ENCODE peak calls at places on chromosome X, in nine cellular contexts. One of them, this sample, is unnamed.

GRCh38 chrX:118221257-118221656 is 104.6 kb upstream of the KLHL13 start:
- DNase-seq in uterus: no peak
- DNase-seq in tibial nerve: no peak
- DNase-seq in cardiac fibroblast: no peak
- DNase-seq in foreskin fibroblast: no peak
- DNase-seq in hepatocyte: no peak
- DNase-seq in heart left ventricle: no peak
- DNase-seq in fibroblast of mammary gland: no peak
- DNase-seq in sigmoid colon: no peak
- DNase-seq in this sample: no peak

GRCh38 chrX:135087867-135088266 is 32.5 kb downstream of the ETDB start:
- DNase-seq in uterus: no peak
- DNase-seq in tibial nerve: no peak
- DNase-seq in cardiac fibroblast: peak
- DNase-seq in foreskin fibroblast: no peak
- DNase-seq in hepatocyte: no peak
- DNase-seq in heart left ventricle: no peak
- DNase-seq in fibroblast of mammary gland: peak
- DNase-seq in sigmoid colon: no peak
- DNase-seq in this sample: no peak

GRCh38 chrX:19121898-19122640 is at the start of gene ADGRG2:
- DNase-seq in uterus: peak
- DNase-seq in tibial nerve: no peak
- DNase-seq in cardiac fibroblast: peak
- DNase-seq in foreskin fibroblast: no peak
- DNase-seq in hepatocyte: peak
- DNase-seq in heart left ventricle: peak
- DNase-seq in fibroblast of mammary gland: peak
- DNase-seq in sigmoid colon: no peak
- DNase-seq in this sample: no peak

GRCh38 chrX:71955530-71956120 is 45.0 kb downstream of the NHSL2 start:
- DNase-seq in uterus: no peak
- DNase-seq in tibial nerve: no peak
- DNase-seq in cardiac fibroblast: no peak
- DNase-seq in foreskin fibroblast: no peak
- DNase-seq in hepatocyte: no peak
- DNase-seq in heart left ventricle: peak
- DNase-seq in fibroblast of mammary gland: no peak
- DNase-seq in sigmoid colon: no peak
- DNase-seq in this sample: no peak

GRCh38 chrX:105101378-105101777 is 119.1 kb downstream of the TEX13A start:
- DNase-seq in uterus: no peak
- DNase-seq in tibial nerve: no peak
- DNase-seq in cardiac fibroblast: no peak
- DNase-seq in foreskin fibroblast: no peak
- DNase-seq in hepatocyte: no peak
- DNase-seq in heart left ventricle: no peak
- DNase-seq in fibroblast of mammary gland: no peak
- DNase-seq in sigmoid colon: no peak
- DNase-seq in this sample: no peak

GRCh38 chrX:38986586-38986985 is 185.3 kb downstream of the MID1IP1 start:
- DNase-seq in uterus: no peak
- DNase-seq in tibial nerve: no peak
- DNase-seq in cardiac fibroblast: no peak
- DNase-seq in foreskin fibroblast: no peak
- DNase-seq in hepatocyte: no peak
- DNase-seq in heart left ventricle: no peak
- DNase-seq in fibroblast of mammary gland: no peak
- DNase-seq in sigmoid colon: no peak
- DNase-seq in this sample: no peak

GRCh38 chrX:86504297-86504696 is 356.0 kb downstream of the DACH2 start:
- DNase-seq in uterus: no peak
- DNase-seq in tibial nerve: no peak
- DNase-seq in cardiac fibroblast: no peak
- DNase-seq in foreskin fibroblast: no peak
- DNase-seq in hepatocyte: no peak
- DNase-seq in heart left ventricle: no peak
- DNase-seq in fibroblast of mammary gland: no peak
- DNase-seq in sigmoid colon: no peak
- DNase-seq in this sample: no peak

GRCh38 chrX:155896512-155896911 is 15.4 kb downstream of the VAMP7 start:
- DNase-seq in uterus: no peak
- DNase-seq in tibial nerve: no peak
- DNase-seq in cardiac fibroblast: no peak
- DNase-seq in foreskin fibroblast: no peak
- DNase-seq in hepatocyte: no peak
- DNase-seq in heart left ventricle: no peak
- DNase-seq in fibroblast of mammary gland: no peak
- DNase-seq in sigmoid colon: no peak
- DNase-seq in this sample: no peak

GRCh38 chrX:20515841-20516461 is 249.2 kb upstream of the RPS6KA3 start:
- DNase-seq in uterus: no peak
- DNase-seq in tibial nerve: no peak
- DNase-seq in cardiac fibroblast: peak
- DNase-seq in foreskin fibroblast: peak
- DNase-seq in hepatocyte: peak
- DNase-seq in heart left ventricle: no peak
- DNase-seq in fibroblast of mammary gland: peak
- DNase-seq in sigmoid colon: no peak
- DNase-seq in this sample: peak

GRCh38 chrX:37684426-37684825 is 1.2 kb upstream of the XK start:
- DNase-seq in uterus: no peak
- DNase-seq in tibial nerve: no peak
- DNase-seq in cardiac fibroblast: no peak
- DNase-seq in foreskin fibroblast: no peak
- DNase-seq in hepatocyte: no peak
- DNase-seq in heart left ventricle: no peak
- DNase-seq in fibroblast of mammary gland: no peak
- DNase-seq in sigmoid colon: no peak
- DNase-seq in this sample: no peak

GRCh38 chrX:120559799-120560198 is 963 bp downstream of the CUL4B start:
- DNase-seq in uterus: no peak
- DNase-seq in tibial nerve: no peak
- DNase-seq in cardiac fibroblast: no peak
- DNase-seq in foreskin fibroblast: no peak
- DNase-seq in hepatocyte: no peak
- DNase-seq in heart left ventricle: no peak
- DNase-seq in fibroblast of mammary gland: no peak
- DNase-seq in sigmoid colon: no peak
- DNase-seq in this sample: no peak

GRCh38 chrX:106802063-106802387 is 448 bp upstream of the TBC1D8B start:
- DNase-seq in uterus: no peak
- DNase-seq in tibial nerve: no peak
- DNase-seq in cardiac fibroblast: no peak
- DNase-seq in foreskin fibroblast: peak
- DNase-seq in hepatocyte: peak
- DNase-seq in heart left ventricle: no peak
- DNase-seq in fibroblast of mammary gland: no peak
- DNase-seq in sigmoid colon: no peak
- DNase-seq in this sample: no peak

GRCh38 chrX:45479835-45480422 is 279.3 kb upstream of the DIPK2B start:
- DNase-seq in uterus: no peak
- DNase-seq in tibial nerve: no peak
- DNase-seq in cardiac fibroblast: peak
- DNase-seq in foreskin fibroblast: peak
- DNase-seq in hepatocyte: peak
- DNase-seq in heart left ventricle: no peak
- DNase-seq in fibroblast of mammary gland: peak
- DNase-seq in sigmoid colon: no peak
- DNase-seq in this sample: no peak

GRCh38 chrX:144494069-144494468 is 610.2 kb downstream of the UBE2NL start:
- DNase-seq in uterus: no peak
- DNase-seq in tibial nerve: no peak
- DNase-seq in cardiac fibroblast: no peak
- DNase-seq in foreskin fibroblast: no peak
- DNase-seq in hepatocyte: peak
- DNase-seq in heart left ventricle: no peak
- DNase-seq in fibroblast of mammary gland: no peak
- DNase-seq in sigmoid colon: no peak
- DNase-seq in this sample: no peak

GRCh38 chrX:64188901-64189300 is 16.6 kb downstream of the AMER1 start:
- DNase-seq in uterus: no peak
- DNase-seq in tibial nerve: no peak
- DNase-seq in cardiac fibroblast: no peak
- DNase-seq in foreskin fibroblast: no peak
- DNase-seq in hepatocyte: no peak
- DNase-seq in heart left ventricle: no peak
- DNase-seq in fibroblast of mammary gland: no peak
- DNase-seq in sigmoid colon: no peak
- DNase-seq in this sample: no peak

GRCh38 chrX:154827194-154827593 is 7.3 kb downstream of the SMIM9 start:
- DNase-seq in uterus: no peak
- DNase-seq in tibial nerve: no peak
- DNase-seq in cardiac fibroblast: no peak
- DNase-seq in foreskin fibroblast: no peak
- DNase-seq in hepatocyte: no peak
- DNase-seq in heart left ventricle: no peak
- DNase-seq in fibroblast of mammary gland: no peak
- DNase-seq in sigmoid colon: no peak
- DNase-seq in this sample: no peak

GRCh38 chrX:3545901-3546300 is 167.5 kb downstream of the PRKX start:
- DNase-seq in uterus: no peak
- DNase-seq in tibial nerve: no peak
- DNase-seq in cardiac fibroblast: no peak
- DNase-seq in foreskin fibroblast: no peak
- DNase-seq in hepatocyte: no peak
- DNase-seq in heart left ventricle: no peak
- DNase-seq in fibroblast of mammary gland: no peak
- DNase-seq in sigmoid colon: no peak
- DNase-seq in this sample: no peak

DNA sequence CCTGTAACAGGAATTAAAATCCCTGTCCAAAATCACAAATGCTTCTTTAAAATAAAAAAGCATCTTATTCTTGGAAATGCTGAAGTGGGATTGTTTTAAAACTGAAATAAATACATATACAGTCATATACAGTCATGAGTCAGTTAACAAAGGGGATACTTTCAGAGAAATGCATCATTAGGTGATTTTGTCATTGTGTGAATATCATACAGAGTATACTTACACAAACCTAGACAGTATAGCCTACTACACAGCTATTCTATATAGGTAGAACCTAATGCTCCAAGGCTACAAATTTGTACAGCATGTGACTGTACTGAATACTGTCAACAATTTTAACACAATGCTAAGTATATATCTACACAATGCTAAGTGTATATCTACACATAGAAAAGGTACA is 104.3 kb downstream of the BRWD3 start:
- DNase-seq in uterus: no peak
- DNase-seq in tibial nerve: no peak
- DNase-seq in cardiac fibroblast: no peak
- DNase-seq in foreskin fibroblast: no peak
- DNase-seq in hepatocyte: no peak
- DNase-seq in heart left ventricle: no peak
- DNase-seq in fibroblast of mammary gland: no peak
- DNase-seq in sigmoid colon: no peak
- DNase-seq in this sample: no peak
- TF ChIP-seq CTCF in uterus: no peak
- TF ChIP-seq CTCF in tibial nerve: no peak
- TF ChIP-seq CTCF in cardiac fibroblast: no peak
- TF ChIP-seq CTCF in foreskin fibroblast: no peak
- TF ChIP-seq CTCF in hepatocyte: no peak
- TF ChIP-seq CTCF in heart left ventricle: no peak
- TF ChIP-seq CTCF in fibroblast of mammary gland: no peak
- TF ChIP-seq CTCF in sigmoid colon: no peak
- TF ChIP-seq CTCF in this sample: no peak

DNA sequence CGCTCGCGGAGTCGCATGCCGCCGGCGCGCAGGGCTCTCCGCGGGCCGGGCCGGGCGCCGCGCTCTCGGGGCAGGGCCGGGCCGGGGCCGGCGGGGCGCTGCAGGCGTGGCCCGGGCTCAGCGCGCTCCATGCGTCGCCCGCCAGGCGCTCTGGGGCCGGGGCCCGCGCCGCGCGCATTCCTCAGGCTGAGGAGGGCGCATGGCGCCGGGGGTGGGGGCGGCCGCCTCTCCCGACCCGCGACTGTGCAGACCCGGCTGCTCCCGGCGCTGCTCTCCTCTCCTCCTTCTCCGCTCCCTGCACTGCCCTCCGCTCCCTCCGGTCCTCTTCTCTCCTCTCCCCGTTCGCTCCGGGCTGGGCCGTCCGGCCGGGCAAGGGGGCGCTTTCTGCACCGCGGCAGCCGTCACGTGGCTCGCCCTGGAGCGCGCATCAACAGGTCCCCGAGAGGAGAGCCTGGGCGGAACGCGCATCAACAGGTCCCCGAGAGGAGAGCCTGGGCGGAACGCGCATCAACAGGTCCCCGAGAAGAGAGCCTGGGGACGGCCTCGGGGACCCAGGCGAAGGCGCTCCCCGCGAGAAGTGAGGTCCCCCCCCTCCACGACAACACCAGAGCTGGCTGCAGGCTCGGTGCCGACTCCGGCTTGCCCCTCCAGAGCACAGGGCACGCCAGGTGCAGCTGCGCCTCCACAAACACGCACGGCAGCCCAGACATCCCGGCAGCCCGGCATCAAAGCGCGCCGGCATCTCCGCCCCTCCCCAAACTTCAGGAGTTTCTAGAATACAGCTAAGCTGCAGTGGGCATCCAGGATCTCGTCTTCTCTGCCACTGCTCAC is 12.9 kb downstream of the PPP2R3B start:
- DNase-seq in uterus: no peak
- DNase-seq in tibial nerve: no peak
- DNase-seq in cardiac fibroblast: peak
- DNase-seq in foreskin fibroblast: peak
- DNase-seq in hepatocyte: peak
- DNase-seq in heart left ventricle: peak
- DNase-seq in fibroblast of mammary gland: no peak
- DNase-seq in sigmoid colon: no peak
- DNase-seq in this sample: no peak
- TF ChIP-seq CTCF in uterus: no peak
- TF ChIP-seq CTCF in tibial nerve: no peak
- TF ChIP-seq CTCF in cardiac fibroblast: no peak
- TF ChIP-seq CTCF in foreskin fibroblast: no peak
- TF ChIP-seq CTCF in hepatocyte: no peak
- TF ChIP-seq CTCF in heart left ventricle: no peak
- TF ChIP-seq CTCF in fibroblast of mammary gland: no peak
- TF ChIP-seq CTCF in sigmoid colon: no peak
- TF ChIP-seq CTCF in this sample: no peak

GRCh38 chrX:70808942-70809940 is 99.3 kb downstream of the TEX11 start:
- DNase-seq in uterus: no peak
- DNase-seq in tibial nerve: no peak
- DNase-seq in cardiac fibroblast: no peak
- DNase-seq in foreskin fibroblast: no peak
- DNase-seq in hepatocyte: no peak
- DNase-seq in heart left ventricle: no peak
- DNase-seq in fibroblast of mammary gland: no peak
- DNase-seq in sigmoid colon: no peak
- DNase-seq in this sample: no peak
- TF ChIP-seq CTCF in uterus: no peak
- TF ChIP-seq CTCF in tibial nerve: no peak
- TF ChIP-seq CTCF in cardiac fibroblast: no peak
- TF ChIP-seq CTCF in foreskin fibroblast: no peak
- TF ChIP-seq CTCF in hepatocyte: no peak
- TF ChIP-seq CTCF in heart left ventricle: no peak
- TF ChIP-seq CTCF in fibroblast of mammary gland: no peak
- TF ChIP-seq CTCF in sigmoid colon: no peak
- TF ChIP-seq CTCF in this sample: no peak

DNA sequence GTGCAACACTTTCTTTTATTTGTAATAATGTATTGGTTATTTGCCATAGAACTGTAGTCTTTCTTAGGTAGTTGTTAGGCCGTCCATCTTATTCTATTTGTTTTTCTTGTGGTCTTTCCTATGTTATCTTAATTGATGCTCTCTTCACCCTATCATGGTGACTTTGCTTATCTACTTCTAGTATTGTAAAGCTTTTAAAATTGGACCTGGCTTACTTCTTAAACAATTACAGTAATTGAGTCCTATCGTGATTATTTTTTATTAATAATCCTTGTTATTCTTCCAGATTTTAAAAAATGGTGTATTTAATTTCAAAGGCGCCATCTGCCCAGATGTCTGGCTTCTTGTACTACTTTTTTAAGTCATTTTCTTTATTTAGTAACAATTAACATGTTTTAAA is 63.7 kb downstream of the CLCN5 start:
- DNase-seq in uterus: no peak
- DNase-seq in tibial nerve: no peak
- DNase-seq in cardiac fibroblast: no peak
- DNase-seq in foreskin fibroblast: no peak
- DNase-seq in hepatocyte: no peak
- DNase-seq in heart left ventricle: no peak
- DNase-seq in fibroblast of mammary gland: no peak
- DNase-seq in sigmoid colon: no peak
- DNase-seq in this sample: no peak
- TF ChIP-seq CTCF in uterus: no peak
- TF ChIP-seq CTCF in tibial nerve: no peak
- TF ChIP-seq CTCF in cardiac fibroblast: no peak
- TF ChIP-seq CTCF in foreskin fibroblast: no peak
- TF ChIP-seq CTCF in hepatocyte: no peak
- TF ChIP-seq CTCF in heart left ventricle: no peak
- TF ChIP-seq CTCF in fibroblast of mammary gland: no peak
- TF ChIP-seq CTCF in sigmoid colon: no peak
- TF ChIP-seq CTCF in this sample: no peak

This sample was measured in GM10248.